ENCODE peak calls at places on chromosome 17, in five cellular contexts. F is AG04449, A is iPS DF 6.9, I is fibroblast of pulmonary artery, G is adrenal gland. S is an unnamed sample.

GRCh38 chr17:82104797-82105416 is 6.9 kb upstream of the FASN start:
- DNase-seq in F (no peak), A (no peak), I (no peak), G (no peak), S (no peak)

GRCh38 chr17:60640503-60640902 is 37.1 kb upstream of the BCAS3 start:
- DNase-seq in F (no peak), A (no peak), I (peak), G (no peak), S (no peak)

GRCh38 chr17:48587276-48588073 is 2.6 kb downstream of the HOXB3 start:
- DNase-seq in F (no peak), A (no peak), I (no peak), G (no peak), S (no peak)

GRCh38 chr17:65537845-65538678 is 23.4 kb downstream of the AXIN2 start:
- DNase-seq in F (no peak), A (no peak), I (no peak), G (no peak), S (no peak)

GRCh38 chr17:57257911-57258885 is 1.9 kb downstream of the MSI2 start:
- DNase-seq in F (no peak), A (no peak), I (peak), G (no peak), S (no peak)

GRCh38 chr17:1164935-1165556 is 14.7 kb downstream of the ABR start:
- DNase-seq in F (no peak), A (no peak), I (no peak), G (no peak), S (no peak)

GRCh38 chr17:8056232-8056975 is 17.5 kb downstream of the ALOX15B start:
- DNase-seq in F (no peak), A (no peak), I (peak), G (peak), S (no peak)

GRCh38 chr17:29256735-29257466 is 10.2 kb downstream of the CRYBA1 start:
- DNase-seq in F (no peak), A (no peak), I (peak), G (no peak), S (no peak)

GRCh38 chr17:58503876-58504275 is 10.6 kb downstream of the MTMR4 start:
- DNase-seq in F (no peak), A (no peak), I (no peak), G (peak), S (no peak)

GRCh38 chr17:81920612-81921530 is 2.9 kb upstream of the SIRT7 start:
- DNase-seq in F (no peak), A (no peak), I (no peak), G (no peak), S (no peak)

GRCh38 chr17:38663125-38663751 is 11.5 kb downstream of the EPOP start:
- DNase-seq in F (no peak), A (peak), I (peak), G (peak), S (peak)

GRCh38 chr17:81735181-81736102 is 23.4 kb downstream of the SLC25A10 start:
- DNase-seq in F (no peak), A (no peak), I (peak), G (peak), S (no peak)

GRCh38 chr17:5509482-5509881 is 23.1 kb downstream of the MIS12 start:
- DNase-seq in F (no peak), A (no peak), I (peak), G (peak), S (no peak)

GRCh38 chr17:57433396-57433944 is 177.1 kb downstream of the MSI2 start:
- DNase-seq in F (no peak), A (no peak), I (no peak), G (peak), S (no peak)

GRCh38 chr17:72934927-72935326 is 157.6 kb downstream of the SLC39A11 start:
- DNase-seq in F (no peak), A (no peak), I (no peak), G (no peak), S (no peak)

GRCh38 chr17:58806046-58806445 is 50.4 kb downstream of the PPM1E start:
- DNase-seq in F (no peak), A (no peak), I (no peak), G (no peak), S (no peak)

GRCh38 chr17:81551458-81552243 is 502 bp downstream of the FAAP100 start:
- DNase-seq in F (no peak), A (no peak), I (no peak), G (peak), S (no peak)

GRCh38 chr17:18246880-18247612 is 11.5 kb downstream of the FLII start:
- DNase-seq in F (no peak), A (no peak), I (peak), G (peak), S (no peak)

GRCh38 chr17:8847891-8848290 is 19.6 kb downstream of the PIK3R6 start:
- DNase-seq in F (no peak), A (no peak), I (no peak), G (no peak), S (no peak)

GRCh38 chr17:71337903-71338302 is 782.9 kb upstream of the SOX9 start:
- DNase-seq in F (no peak), A (no peak), I (no peak), G (no peak), S (no peak)

GRCh38 chr17:1939979-1940809 is 84.9 kb downstream of the RTN4RL1 start:
- DNase-seq in F (no peak), A (no peak), I (no peak), G (peak), S (no peak)

GRCh38 chr17:67477687-67478086 is 100.6 kb downstream of the PITPNC1 start:
- DNase-seq in F (no peak), A (no peak), I (no peak), G (no peak), S (no peak)

GRCh38 chr17:52124561-52124960 is 34.0 kb downstream of the CA10 start:
- DNase-seq in F (no peak), A (no peak), I (no peak), G (no peak), S (no peak)

GRCh38 chr17:62587554-62587953 is 39.9 kb upstream of the MRC2 start:
- DNase-seq in F (no peak), A (no peak), I (no peak), G (no peak), S (peak)

GRCh38 chr17:37339321-37339720 is 36.5 kb upstream of the C17orf78 start:
- DNase-seq in F (no peak), A (no peak), I (peak), G (no peak), S (no peak)

GRCh38 chr17:47275245-47275984 is 21.8 kb downstream of the ITGB3 start:
- DNase-seq in F (no peak), A (no peak), I (peak), G (peak), S (peak)

GRCh38 chr17:45948881-45949624 is 50.0 kb upstream of the STH start:
- DNase-seq in F (no peak), A (peak), I (peak), G (peak), S (peak)

GRCh38 chr17:65297384-65297783 is 160.2 kb downstream of the RGS9 start:
- DNase-seq in F (no peak), A (no peak), I (peak), G (no peak), S (no peak)

GRCh38 chr17:35879748-35880654 is at the start of gene CCL5:
- DNase-seq in F (no peak), A (no peak), I (peak), G (no peak), S (no peak)

GRCh38 chr17:43905400-43905984 is 1.8 kb downstream of the MPP2 start:
- DNase-seq in F (no peak), A (no peak), I (no peak), G (no peak), S (no peak)

GRCh38 chr17:43908111-43908721 is 880 bp upstream of the MPP2 start:
- DNase-seq in F (no peak), A (no peak), I (peak), G (peak), S (no peak)

GRCh38 chr17:43907425-43907981 is at the start of gene MPP2:
- DNase-seq in F (no peak), A (no peak), I (peak), G (peak), S (no peak)

GRCh38 chr17:43905985-43906852 is 1.1 kb downstream of the MPP2 start:
- DNase-seq in F (no peak), A (no peak), I (peak), G (peak), S (no peak)

GRCh38 chr17:43906951-43907424 is 348 bp downstream of the MPP2 start:
- DNase-seq in F (no peak), A (no peak), I (no peak), G (no peak), S (no peak)
- H3K4me3 ChIP-seq in F (peak), A (peak), I (peak), G (no peak), S (peak)

GRCh38 chr17:76452102-76452645 is 778 bp downstream of the UBE2O start:
- DNase-seq in F (no peak), A (no peak), I (no peak), G (no peak), S (no peak)

GRCh38 chr17:76452646-76453430 is at the start of gene UBE2O:
- DNase-seq in F (no peak), A (peak), I (peak), G (peak), S (peak)

GRCh38 chr17:76451480-76451879 is 1.5 kb downstream of the UBE2O start:
- DNase-seq in F (no peak), A (no peak), I (no peak), G (no peak), S (no peak)

GRCh38 chr17:76449126-76449525 is 3.8 kb downstream of the UBE2O start:
- DNase-seq in F (no peak), A (no peak), I (no peak), G (no peak), S (no peak)

GRCh38 chr17:76453431-76453743 is 435 bp upstream of the UBE2O start:
- DNase-seq in F (no peak), A (no peak), I (no peak), G (no peak), S (no peak)
- H3K4me3 ChIP-seq in F (no peak), A (no peak), I (no peak), G (no peak), S (no peak)

GRCh38 chr17:41665566-41666335 is 22.9 kb upstream of the EIF1 start:
- DNase-seq in F (no peak), A (no peak), I (peak), G (peak), S (peak)

GRCh38 chr17:41666336-41666680 is 22.4 kb upstream of the EIF1 start:
- DNase-seq in F (no peak), A (no peak), I (peak), G (peak), S (no peak)

GRCh38 chr17:41664172-41664457 is 24.6 kb upstream of the EIF1 start:
- DNase-seq in F (no peak), A (no peak), I (no peak), G (no peak), S (no peak)

GRCh38 chr17:41663451-41664171 is 25.1 kb upstream of the EIF1 start:
- DNase-seq in F (no peak), A (no peak), I (no peak), G (no peak), S (no peak)

GRCh38 chr17:41664587-41665565 is 23.8 kb upstream of the EIF1 start:
- DNase-seq in F (no peak), A (no peak), I (no peak), G (no peak), S (no peak)
- H3K4me3 ChIP-seq in F (peak), A (no peak), I (peak), G (no peak), S (peak)

DNA sequence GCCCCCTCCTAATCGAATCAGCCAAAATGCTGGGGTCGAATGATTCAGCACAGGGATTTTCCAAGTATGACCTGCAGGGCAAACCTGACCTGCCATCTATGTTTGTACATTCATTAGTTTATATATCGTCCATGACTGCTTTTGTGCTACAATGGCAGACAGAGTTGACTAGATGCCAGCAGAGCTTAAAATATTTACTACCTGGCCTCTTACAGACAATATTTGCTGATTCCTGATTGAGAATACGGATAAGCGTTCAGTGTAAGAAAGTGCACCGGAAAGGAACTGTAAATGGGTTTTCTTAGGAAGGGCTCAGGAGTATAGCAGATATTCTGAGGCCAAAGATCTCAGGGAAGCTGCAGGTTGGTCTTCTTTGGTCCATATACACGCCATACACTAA is 11.7 kb upstream of the TOM1L1 start:
- DNase-seq in F (no peak), A (no peak), I (no peak), G (no peak), S (no peak)
- H3K4me3 ChIP-seq in F (no peak), A (no peak), I (no peak), G (no peak), S (no peak)

GRCh38 chr17:6713130-6713917 is at the start of gene SLC13A5:
- DNase-seq in F (no peak), A (no peak), I (peak), G (peak), S (peak)

GRCh38 chr17:6712058-6712853 is 913 bp downstream of the SLC13A5 start:
- DNase-seq in F (no peak), A (no peak), I (peak), G (peak), S (no peak)

GRCh38 chr17:6711681-6712057 is 1.5 kb downstream of the SLC13A5 start:
- DNase-seq in F (no peak), A (no peak), I (no peak), G (peak), S (no peak)

GRCh38 chr17:6713918-6714271 is 726 bp upstream of the SLC13A5 start:
- DNase-seq in F (no peak), A (no peak), I (no peak), G (no peak), S (no peak)

DNA sequence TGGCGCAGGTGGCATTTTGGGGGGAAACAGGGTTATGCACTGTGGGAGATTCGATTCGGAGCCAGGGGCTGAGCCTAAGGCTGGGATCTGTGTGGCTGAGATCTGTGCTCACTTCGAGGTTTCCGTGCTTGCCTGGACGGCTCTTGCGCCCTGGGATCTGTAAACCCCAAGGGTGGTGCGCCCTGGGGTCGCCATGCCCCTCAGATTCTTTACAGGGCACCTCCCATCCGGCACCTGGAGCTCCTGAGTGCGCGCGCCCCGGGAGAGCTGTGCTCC is 377 bp downstream of the SLC13A5 start:
- DNase-seq in F (no peak), A (no peak), I (no peak), G (no peak), S (no peak)
- H3K4me3 ChIP-seq in F (no peak), A (peak), I (peak), G (no peak), S (no peak)

DNA sequence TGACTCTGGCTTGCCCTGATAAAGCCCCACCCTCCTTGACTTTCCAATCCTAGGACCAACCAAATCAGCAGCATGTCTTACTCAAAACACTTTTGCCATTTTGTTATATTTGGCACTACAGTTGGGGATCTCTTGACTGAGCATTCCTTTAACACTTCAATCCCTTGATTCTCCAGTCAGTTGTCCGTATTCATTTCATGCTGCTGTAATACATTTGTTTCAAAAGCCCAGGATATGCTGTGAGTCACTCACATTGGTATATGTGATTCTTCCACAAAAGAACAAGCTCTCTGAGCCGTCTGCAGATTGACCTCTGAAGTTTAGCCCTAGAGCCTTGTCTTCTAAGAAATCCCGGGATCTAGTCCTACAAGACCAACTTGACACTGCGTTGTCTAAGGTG is 8.1 kb downstream of the MYH3 start:
- DNase-seq in F (peak), A (no peak), I (peak), G (no peak), S (no peak)
- H3K4me3 ChIP-seq in F (no peak), A (no peak), I (no peak), G (no peak), S (no peak)

S was measured in HFF-Myc.